ENCODE peak calls at places on chromosomes 12 and 14, in four cellular contexts. F is neural progenitor cell, V is uterus, B is stomach. Q is an unnamed sample.
A peak's percentile ranks its signal among the peaks of the same experiment; 100 is the strongest.

GRCh38 chr12:8917751-8918150 is 3.4 kb downstream of the PHC1 start:
- DNase-seq in F (no peak), V (no peak), B (no peak), Q (no peak)

GRCh38 chr12:121668750-121669524 is 517 bp downstream of the MORN3 start:
- DNase-seq in F (peak; percentile 86), V (no peak), B (peak; percentile 39), Q (no peak)

GRCh38 chr14:70472253-70473159 is 20.5 kb downstream of the ADAM21 start:
- DNase-seq in F (no peak), V (no peak), B (no peak), Q (no peak)

GRCh38 chr12:537772-538171 is 78.0 kb downstream of the B4GALNT3 start:
- DNase-seq in F (no peak), V (no peak), B (peak; percentile 70), Q (no peak)

GRCh38 chr14:64748995-64749714 is 44.9 kb downstream of the PLEKHG3 start:
- DNase-seq in F (no peak), V (no peak), B (no peak), Q (no peak)

GRCh38 chr12:65300679-65301349 is 22.3 kb downstream of the MSRB3 start:
- DNase-seq in F (peak; percentile 46), V (no peak), B (no peak), Q (no peak)

GRCh38 chr12:43921666-43922337 is 85.9 kb downstream of the TMEM117 start:
- DNase-seq in F (no peak), V (no peak), B (no peak), Q (no peak)

GRCh38 chr14:106642090-106642489 is 1115.7 kb downstream of the TMEM121 start:
- DNase-seq in F (no peak), V (no peak), B (no peak), Q (no peak)

GRCh38 chr14:91333640-91334039 is 84.0 kb downstream of the CCDC88C start:
- DNase-seq in F (no peak), V (no peak), B (no peak), Q (no peak)

GRCh38 chr12:22262309-22262708 is 72.2 kb downstream of the ST8SIA1 start:
- DNase-seq in F (peak; percentile 51), V (no peak), B (no peak), Q (no peak)

GRCh38 chr12:127115468-127116035 is 1151.4 kb upstream of the TMEM132C start:
- DNase-seq in F (no peak), V (no peak), B (no peak), Q (no peak)

GRCh38 chr12:17661250-17661649 is 428.7 kb downstream of the RERGL start:
- DNase-seq in F (no peak), V (no peak), B (no peak), Q (no peak)

GRCh38 chr14:68466491-68466977 is 326.3 kb downstream of the ZFP36L1 start:
- DNase-seq in F (no peak), V (no peak), B (no peak), Q (no peak)

GRCh38 chr12:120037851-120038250 is 48.8 kb downstream of the BICDL1 start:
- DNase-seq in F (no peak), V (no peak), B (no peak), Q (no peak)

GRCh38 chr12:132140918-132141841 is 2.9 kb downstream of the DDX51 start:
- DNase-seq in F (no peak), V (no peak), B (no peak), Q (no peak)

GRCh38 chr14:70080081-70080480 is 108.7 kb downstream of the SLC8A3 start:
- DNase-seq in F (no peak), V (no peak), B (no peak), Q (no peak)

GRCh38 chr12:62291888-62292760 is 31.9 kb downstream of the USP15 start:
- DNase-seq in F (no peak), V (no peak), B (no peak), Q (no peak)

GRCh38 chr14:91919814-91920213 is 27.7 kb downstream of the FBLN5 start:
- DNase-seq in F (no peak), V (peak; percentile 43), B (no peak), Q (no peak)

GRCh38 chr14:36517242-36518030 is 2.6 kb downstream of the NKX2-1 start:
- DNase-seq in F (peak; percentile 60), V (no peak), B (no peak), Q (no peak)

GRCh38 chr12:6914246-6914947 is at the start of gene ENO2:
- DNase-seq in F (peak; percentile 79), V (peak; percentile 80), B (peak; percentile 68), Q (no peak)

GRCh38 chr12:122641976-122642375 is 61.2 kb downstream of the HCAR2 start:
- DNase-seq in F (no peak), V (no peak), B (no peak), Q (no peak)

GRCh38 chr14:59278111-59278510 is 89.6 kb downstream of the DAAM1 start:
- DNase-seq in F (no peak), V (no peak), B (no peak), Q (no peak)

GRCh38 chr14:92513966-92514843 is 624 bp downstream of the RIN3 start:
- DNase-seq in F (peak; percentile 43), V (peak; percentile 31), B (no peak), Q (no peak)

GRCh38 chr14:36271939-36272907 is 48.2 kb downstream of the MBIP start:
- DNase-seq in F (no peak), V (no peak), B (no peak), Q (no peak)

GRCh38 chr14:65414961-65415589 is 2.5 kb downstream of the FUT8 start:
- DNase-seq in F (peak; percentile 37), V (no peak), B (no peak), Q (no peak)

GRCh38 chr14:77086017-77086727 is 11.9 kb upstream of the CIPC start:
- DNase-seq in F (peak; percentile 62), V (no peak), B (no peak), Q (no peak)

GRCh38 chr14:104782086-104782822 is 13.3 kb downstream of the AKT1 start:
- DNase-seq in F (no peak), V (no peak), B (no peak), Q (no peak)

GRCh38 chr12:123077298-123078113 is 73.4 kb downstream of the PITPNM2 start:
- DNase-seq in F (no peak), V (no peak), B (no peak), Q (no peak)

GRCh38 chr14:99568567-99569560 is 35.1 kb downstream of the CCDC85C start:
- DNase-seq in F (no peak), V (no peak), B (peak; percentile 40), Q (no peak)

GRCh38 chr12:110141389-110141788 is 17.2 kb downstream of the IFT81 start:
- DNase-seq in F (no peak), V (peak; percentile 74), B (no peak), Q (no peak)

GRCh38 chr12:120870415-120870814 is 33.7 kb downstream of the SPPL3 start:
- DNase-seq in F (no peak), V (no peak), B (no peak), Q (no peak)

GRCh38 chr12:8953773-8954402 is 4.4 kb upstream of the M6PR start:
- DNase-seq in F (no peak), V (no peak), B (no peak), Q (no peak)

GRCh38 chr12:57461326-57461903 is 1.8 kb downstream of the GLI1 start:
- DNase-seq in F (peak; percentile 87), V (peak; percentile 74), B (peak; percentile 46), Q (no peak)

GRCh38 chr14:105249175-105250007 is 1.1 kb downstream of the BTBD6 start:
- DNase-seq in F (peak; percentile 52), V (no peak), B (peak; percentile 35), Q (no peak)

GRCh38 chr14:93332032-93332852 is 594 bp downstream of the BTBD7 start:
- DNase-seq in F (peak; percentile 85), V (peak; percentile 47), B (peak; percentile 74), Q (no peak)

GRCh38 chr14:26730929-26731618 is 133.2 kb upstream of the NOVA1 start:
- DNase-seq in F (peak; percentile 67), V (no peak), B (no peak), Q (peak; percentile 22)

GRCh38 chr14:102390486-102390885 is 27.7 kb downstream of the TECPR2 start:
- DNase-seq in F (no peak), V (no peak), B (no peak), Q (no peak)

GRCh38 chr12:22687677-22688076 is 62.7 kb downstream of the ETNK1 start:
- DNase-seq in F (no peak), V (no peak), B (no peak), Q (no peak)

GRCh38 chr12:26196424-26196722 is 1.0 kb downstream of the SSPN start:
- DNase-seq in F (no peak), V (no peak), B (no peak), Q (no peak)

GRCh38 chr14:39267592-39268112 is 33.9 kb downstream of the MIA2 start:
- DNase-seq in F (no peak), V (no peak), B (no peak), Q (no peak)

GRCh38 chr12:5037795-5038357 is 5.8 kb upstream of the KCNA5 start:
- DNase-seq in F (no peak), V (no peak), B (no peak), Q (no peak)

GRCh38 chr12:5040368-5040767 is 3.3 kb upstream of the KCNA5 start:
- DNase-seq in F (no peak), V (no peak), B (no peak), Q (no peak)

GRCh38 chr12:5039815-5040214 is 3.9 kb upstream of the KCNA5 start:
- DNase-seq in F (no peak), V (no peak), B (no peak), Q (no peak)

GRCh38 chr12:5036031-5036430 is 7.6 kb upstream of the KCNA5 start:
- DNase-seq in F (no peak), V (no peak), B (no peak), Q (no peak)

GRCh38 chr12:5038781-5039311 is 4.8 kb upstream of the KCNA5 start:
- DNase-seq in F (no peak), V (no peak), B (no peak), Q (no peak)
- H3K4me1 ChIP-seq in F (peaks cover 6% of the 10 kb centered on the region), V (no peaks in the 10 kb centered on the region), B (peaks cover 19% of the 10 kb centered on the region), Q (peaks cover 3% of the 10 kb centered on the region)

DNA sequence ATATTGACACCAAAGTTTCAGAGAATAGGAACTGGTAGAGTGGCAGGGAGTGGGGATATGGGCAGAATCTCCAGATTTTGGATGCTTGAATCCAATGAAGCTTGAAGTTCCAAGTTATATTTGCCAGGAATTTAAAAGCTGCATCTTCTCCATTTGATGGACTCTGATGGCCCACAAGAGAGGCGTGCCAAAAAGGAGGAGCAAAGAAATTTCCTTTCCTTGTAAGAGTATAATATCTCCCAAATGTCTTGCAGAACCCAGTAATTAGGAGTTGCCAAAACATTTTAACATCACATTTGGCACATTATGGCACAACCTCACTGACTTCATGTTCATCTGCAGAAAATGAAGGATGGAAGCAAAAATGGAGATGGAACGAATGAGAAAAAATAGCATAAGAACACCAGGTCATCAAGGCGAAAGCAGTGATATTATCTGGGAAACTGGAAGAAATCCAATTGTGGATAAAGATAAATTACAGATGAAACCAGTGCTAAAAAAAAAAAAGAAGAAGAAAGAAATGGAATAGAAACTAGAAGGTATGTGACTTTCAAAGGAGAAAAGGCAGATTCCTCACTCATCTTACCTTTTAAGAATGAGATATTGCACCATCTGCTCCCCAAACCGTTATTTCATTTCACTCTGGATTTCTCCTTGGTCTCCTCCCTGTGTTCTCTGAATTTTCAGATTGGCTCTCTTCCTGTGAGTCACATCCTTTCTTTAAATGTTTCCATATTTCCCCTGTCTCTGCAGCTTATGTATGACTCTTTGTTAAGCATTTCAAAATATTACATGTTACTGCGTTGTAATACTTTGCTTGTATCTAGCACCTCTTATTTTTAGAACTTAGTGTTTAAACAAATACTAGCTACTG is 13.5 kb upstream of the FLRT2 start:
- DNase-seq in F (no peak), V (no peak), B (no peak), Q (no peak)
- H3K27me3 ChIP-seq in F (no peaks in the 10 kb centered on the region), V (no peaks in the 10 kb centered on the region), B (no peaks in the 10 kb centered on the region), Q (no peaks in the 10 kb centered on the region)

GRCh38 chr14:61584258-61584657 is 111.1 kb upstream of the HIF1A start:
- DNase-seq in F (no peak), V (no peak), B (no peak), Q (no peak)
- H3K4me1 ChIP-seq in F (peaks cover 3% of the 10 kb centered on the region), V (no peaks in the 10 kb centered on the region), B (peaks cover 34% of the 10 kb centered on the region), Q (no peaks in the 10 kb centered on the region)

GRCh38 chr12:106581543-106582263 is 1.1 kb upstream of the RFX4 start:
- DNase-seq in F (peak; percentile 90), V (no peak), B (no peak), Q (no peak)
- H3K27me3 ChIP-seq in F (peaks cover 100% of the 10 kb centered on the region), V (peaks cover 73% of the 10 kb centered on the region), B (peaks cover 78% of the 10 kb centered on the region), Q (peaks cover 70% of the 10 kb centered on the region)

Q was measured in iPS DF 6.9.